ENCODE peak calls at places on chromosome 6, in nine cellular contexts. One of them, this sample, is unnamed. For H3K27me3 and H3K36me3, the result is how much of the 10 kb centered on the place peaks cover.

GRCh38 chr6:43831211-43831610 is 61.2 kb downstream of the VEGFA start:
- DNase-seq in Peyer's patch: no peak
- DNase-seq in H1: no peak
- DNase-seq in bronchial epithelial cell: peak
- DNase-seq in cardiac muscle cell: no peak
- DNase-seq in heart right ventricle: no peak
- DNase-seq in CD8-positive, alpha-beta T cell: no peak
- DNase-seq in thoracic aorta: no peak
- DNase-seq in HCT116: no peak
- DNase-seq in this sample: no peak

GRCh38 chr6:2101213-2101612 is 144.2 kb downstream of the GMDS start:
- DNase-seq in Peyer's patch: no peak
- DNase-seq in H1: no peak
- DNase-seq in bronchial epithelial cell: no peak
- DNase-seq in cardiac muscle cell: peak
- DNase-seq in heart right ventricle: no peak
- DNase-seq in CD8-positive, alpha-beta T cell: no peak
- DNase-seq in thoracic aorta: no peak
- DNase-seq in HCT116: no peak
- DNase-seq in this sample: no peak

GRCh38 chr6:30483677-30484279 is 5.5 kb upstream of the HLA-E start:
- DNase-seq in Peyer's patch: no peak
- DNase-seq in H1: no peak
- DNase-seq in bronchial epithelial cell: peak
- DNase-seq in cardiac muscle cell: peak
- DNase-seq in heart right ventricle: peak
- DNase-seq in CD8-positive, alpha-beta T cell: peak
- DNase-seq in thoracic aorta: no peak
- DNase-seq in HCT116: peak
- DNase-seq in this sample: no peak

GRCh38 chr6:14035448-14035847 is 82.1 kb upstream of the CD83 start:
- DNase-seq in Peyer's patch: no peak
- DNase-seq in H1: no peak
- DNase-seq in bronchial epithelial cell: peak
- DNase-seq in cardiac muscle cell: peak
- DNase-seq in heart right ventricle: no peak
- DNase-seq in CD8-positive, alpha-beta T cell: no peak
- DNase-seq in thoracic aorta: no peak
- DNase-seq in HCT116: no peak
- DNase-seq in this sample: peak

GRCh38 chr6:126873791-126874190 is 244.7 kb upstream of the RSPO3 start:
- DNase-seq in Peyer's patch: no peak
- DNase-seq in H1: no peak
- DNase-seq in bronchial epithelial cell: no peak
- DNase-seq in cardiac muscle cell: no peak
- DNase-seq in heart right ventricle: no peak
- DNase-seq in CD8-positive, alpha-beta T cell: no peak
- DNase-seq in thoracic aorta: no peak
- DNase-seq in HCT116: no peak
- DNase-seq in this sample: no peak

GRCh38 chr6:56897789-56898509 is 57.0 kb upstream of the BEND6 start:
- DNase-seq in Peyer's patch: no peak
- DNase-seq in H1: no peak
- DNase-seq in bronchial epithelial cell: no peak
- DNase-seq in cardiac muscle cell: no peak
- DNase-seq in heart right ventricle: no peak
- DNase-seq in CD8-positive, alpha-beta T cell: no peak
- DNase-seq in thoracic aorta: no peak
- DNase-seq in HCT116: no peak
- DNase-seq in this sample: no peak

GRCh38 chr6:29696147-29697129 is 15.5 kb upstream of the ZFP57 start:
- DNase-seq in Peyer's patch: no peak
- DNase-seq in H1: peak
- DNase-seq in bronchial epithelial cell: peak
- DNase-seq in cardiac muscle cell: peak
- DNase-seq in heart right ventricle: no peak
- DNase-seq in CD8-positive, alpha-beta T cell: no peak
- DNase-seq in thoracic aorta: no peak
- DNase-seq in HCT116: no peak
- DNase-seq in this sample: peak

GRCh38 chr6:12516070-12516469 is 200.5 kb upstream of the PHACTR1 start:
- DNase-seq in Peyer's patch: no peak
- DNase-seq in H1: no peak
- DNase-seq in bronchial epithelial cell: no peak
- DNase-seq in cardiac muscle cell: peak
- DNase-seq in heart right ventricle: peak
- DNase-seq in CD8-positive, alpha-beta T cell: no peak
- DNase-seq in thoracic aorta: no peak
- DNase-seq in HCT116: no peak
- DNase-seq in this sample: no peak

GRCh38 chr6:23329091-23329490 is 759.7 kb downstream of the HDGFL1 start:
- DNase-seq in Peyer's patch: no peak
- DNase-seq in H1: no peak
- DNase-seq in bronchial epithelial cell: no peak
- DNase-seq in cardiac muscle cell: no peak
- DNase-seq in heart right ventricle: no peak
- DNase-seq in CD8-positive, alpha-beta T cell: no peak
- DNase-seq in thoracic aorta: no peak
- DNase-seq in HCT116: no peak
- DNase-seq in this sample: no peak

GRCh38 chr6:28758046-28758817 is 165.6 kb downstream of the TRIM27 start:
- DNase-seq in Peyer's patch: no peak
- DNase-seq in H1: peak
- DNase-seq in bronchial epithelial cell: peak
- DNase-seq in cardiac muscle cell: peak
- DNase-seq in heart right ventricle: no peak
- DNase-seq in CD8-positive, alpha-beta T cell: no peak
- DNase-seq in thoracic aorta: no peak
- DNase-seq in HCT116: peak
- DNase-seq in this sample: peak

GRCh38 chr6:170135041-170135440 is 155.8 kb downstream of the DLL1 start:
- DNase-seq in Peyer's patch: no peak
- DNase-seq in H1: no peak
- DNase-seq in bronchial epithelial cell: no peak
- DNase-seq in cardiac muscle cell: no peak
- DNase-seq in heart right ventricle: no peak
- DNase-seq in CD8-positive, alpha-beta T cell: no peak
- DNase-seq in thoracic aorta: no peak
- DNase-seq in HCT116: no peak
- DNase-seq in this sample: peak

GRCh38 chr6:54586251-54586650 is 260.3 kb upstream of the FAM83B start:
- DNase-seq in Peyer's patch: no peak
- DNase-seq in H1: no peak
- DNase-seq in bronchial epithelial cell: peak
- DNase-seq in cardiac muscle cell: peak
- DNase-seq in heart right ventricle: no peak
- DNase-seq in CD8-positive, alpha-beta T cell: no peak
- DNase-seq in thoracic aorta: no peak
- DNase-seq in HCT116: no peak
- DNase-seq in this sample: no peak

GRCh38 chr6:36649086-36649485 is 29.4 kb upstream of the CDKN1A start:
- DNase-seq in Peyer's patch: no peak
- DNase-seq in H1: no peak
- DNase-seq in bronchial epithelial cell: no peak
- DNase-seq in cardiac muscle cell: no peak
- DNase-seq in heart right ventricle: no peak
- DNase-seq in CD8-positive, alpha-beta T cell: no peak
- DNase-seq in thoracic aorta: no peak
- DNase-seq in HCT116: no peak
- DNase-seq in this sample: no peak

GRCh38 chr6:36642913-36643817 is 35.3 kb upstream of the CDKN1A start:
- DNase-seq in Peyer's patch: peak
- DNase-seq in H1: no peak
- DNase-seq in bronchial epithelial cell: peak
- DNase-seq in cardiac muscle cell: peak
- DNase-seq in heart right ventricle: peak
- DNase-seq in CD8-positive, alpha-beta T cell: no peak
- DNase-seq in thoracic aorta: peak
- DNase-seq in HCT116: no peak
- DNase-seq in this sample: no peak

GRCh38 chr6:36641543-36641942 is 37.0 kb upstream of the CDKN1A start:
- DNase-seq in Peyer's patch: no peak
- DNase-seq in H1: no peak
- DNase-seq in bronchial epithelial cell: no peak
- DNase-seq in cardiac muscle cell: no peak
- DNase-seq in heart right ventricle: no peak
- DNase-seq in CD8-positive, alpha-beta T cell: no peak
- DNase-seq in thoracic aorta: no peak
- DNase-seq in HCT116: no peak
- DNase-seq in this sample: no peak

GRCh38 chr6:36639171-36639808 is 39.2 kb upstream of the CDKN1A start:
- DNase-seq in Peyer's patch: no peak
- DNase-seq in H1: no peak
- DNase-seq in bronchial epithelial cell: no peak
- DNase-seq in cardiac muscle cell: peak
- DNase-seq in heart right ventricle: no peak
- DNase-seq in CD8-positive, alpha-beta T cell: peak
- DNase-seq in thoracic aorta: no peak
- DNase-seq in HCT116: no peak
- DNase-seq in this sample: no peak

GRCh38 chr6:36643967-36644366 is 34.5 kb upstream of the CDKN1A start:
- DNase-seq in Peyer's patch: no peak
- DNase-seq in H1: no peak
- DNase-seq in bronchial epithelial cell: no peak
- DNase-seq in cardiac muscle cell: no peak
- DNase-seq in heart right ventricle: no peak
- DNase-seq in CD8-positive, alpha-beta T cell: no peak
- DNase-seq in thoracic aorta: no peak
- DNase-seq in HCT116: no peak
- DNase-seq in this sample: no peak
- H3K27me3 ChIP-seq in Peyer's patch: under half
- H3K27me3 ChIP-seq in H1: under half
- H3K27me3 ChIP-seq in bronchial epithelial cell: under half
- H3K27me3 ChIP-seq in cardiac muscle cell: under half
- H3K27me3 ChIP-seq in heart right ventricle: under half
- H3K27me3 ChIP-seq in CD8-positive, alpha-beta T cell: under half
- H3K27me3 ChIP-seq in thoracic aorta: under half
- H3K27me3 ChIP-seq in HCT116: under half
- H3K27me3 ChIP-seq in this sample: under half

DNA sequence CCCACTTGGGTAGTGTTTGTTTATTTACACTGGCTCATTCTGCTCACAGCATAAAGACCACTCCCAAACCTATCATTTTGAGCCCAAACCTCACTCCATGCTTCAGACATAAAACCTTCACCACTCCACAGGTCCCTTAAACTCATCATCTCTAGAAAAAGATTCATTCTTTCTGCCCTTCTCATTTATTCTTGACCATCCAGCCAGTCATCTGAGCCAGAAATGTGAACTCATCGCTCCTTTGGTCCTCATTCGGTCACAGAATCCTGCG is 12.4 kb downstream of the TPMT start:
- DNase-seq in Peyer's patch: no peak
- DNase-seq in H1: no peak
- DNase-seq in bronchial epithelial cell: no peak
- DNase-seq in cardiac muscle cell: no peak
- DNase-seq in heart right ventricle: no peak
- DNase-seq in CD8-positive, alpha-beta T cell: no peak
- DNase-seq in thoracic aorta: no peak
- DNase-seq in HCT116: no peak
- DNase-seq in this sample: no peak
- H3K36me3 ChIP-seq in Peyer's patch: under half
- H3K36me3 ChIP-seq in H1: under half
- H3K36me3 ChIP-seq in bronchial epithelial cell: under half
- H3K36me3 ChIP-seq in cardiac muscle cell: under half
- H3K36me3 ChIP-seq in heart right ventricle: under half
- H3K36me3 ChIP-seq in CD8-positive, alpha-beta T cell: under half
- H3K36me3 ChIP-seq in thoracic aorta: under half
- H3K36me3 ChIP-seq in HCT116: under half
- H3K36me3 ChIP-seq in this sample: half or more

GRCh38 chr6:208973-209372 is 83.3 kb upstream of the DUSP22 start:
- DNase-seq in Peyer's patch: no peak
- DNase-seq in H1: no peak
- DNase-seq in bronchial epithelial cell: no peak
- DNase-seq in cardiac muscle cell: no peak
- DNase-seq in heart right ventricle: no peak
- DNase-seq in CD8-positive, alpha-beta T cell: no peak
- DNase-seq in thoracic aorta: no peak
- DNase-seq in HCT116: no peak
- DNase-seq in this sample: no peak

GRCh38 chr6:209432-210103 is 82.7 kb upstream of the DUSP22 start:
- DNase-seq in Peyer's patch: peak
- DNase-seq in H1: no peak
- DNase-seq in bronchial epithelial cell: no peak
- DNase-seq in cardiac muscle cell: no peak
- DNase-seq in heart right ventricle: no peak
- DNase-seq in CD8-positive, alpha-beta T cell: no peak
- DNase-seq in thoracic aorta: no peak
- DNase-seq in HCT116: no peak
- DNase-seq in this sample: no peak

GRCh38 chr6:210104-210456 is 82.2 kb upstream of the DUSP22 start:
- DNase-seq in Peyer's patch: no peak
- DNase-seq in H1: no peak
- DNase-seq in bronchial epithelial cell: no peak
- DNase-seq in cardiac muscle cell: no peak
- DNase-seq in heart right ventricle: no peak
- DNase-seq in CD8-positive, alpha-beta T cell: no peak
- DNase-seq in thoracic aorta: no peak
- DNase-seq in HCT116: no peak
- DNase-seq in this sample: no peak

GRCh38 chr6:206264-206663 is 86.0 kb upstream of the DUSP22 start:
- DNase-seq in Peyer's patch: no peak
- DNase-seq in H1: no peak
- DNase-seq in bronchial epithelial cell: no peak
- DNase-seq in cardiac muscle cell: no peak
- DNase-seq in heart right ventricle: no peak
- DNase-seq in CD8-positive, alpha-beta T cell: no peak
- DNase-seq in thoracic aorta: no peak
- DNase-seq in HCT116: no peak
- DNase-seq in this sample: no peak

GRCh38 chr6:208379-208778 is 83.9 kb upstream of the DUSP22 start:
- DNase-seq in Peyer's patch: no peak
- DNase-seq in H1: no peak
- DNase-seq in bronchial epithelial cell: no peak
- DNase-seq in cardiac muscle cell: no peak
- DNase-seq in heart right ventricle: no peak
- DNase-seq in CD8-positive, alpha-beta T cell: no peak
- DNase-seq in thoracic aorta: no peak
- DNase-seq in HCT116: no peak
- DNase-seq in this sample: no peak
- H3K27me3 ChIP-seq in Peyer's patch: under half
- H3K27me3 ChIP-seq in H1: under half
- H3K27me3 ChIP-seq in bronchial epithelial cell: under half
- H3K27me3 ChIP-seq in cardiac muscle cell: under half
- H3K27me3 ChIP-seq in heart right ventricle: under half
- H3K27me3 ChIP-seq in CD8-positive, alpha-beta T cell: under half
- H3K27me3 ChIP-seq in thoracic aorta: under half
- H3K27me3 ChIP-seq in HCT116: under half
- H3K27me3 ChIP-seq in this sample: under half

DNA sequence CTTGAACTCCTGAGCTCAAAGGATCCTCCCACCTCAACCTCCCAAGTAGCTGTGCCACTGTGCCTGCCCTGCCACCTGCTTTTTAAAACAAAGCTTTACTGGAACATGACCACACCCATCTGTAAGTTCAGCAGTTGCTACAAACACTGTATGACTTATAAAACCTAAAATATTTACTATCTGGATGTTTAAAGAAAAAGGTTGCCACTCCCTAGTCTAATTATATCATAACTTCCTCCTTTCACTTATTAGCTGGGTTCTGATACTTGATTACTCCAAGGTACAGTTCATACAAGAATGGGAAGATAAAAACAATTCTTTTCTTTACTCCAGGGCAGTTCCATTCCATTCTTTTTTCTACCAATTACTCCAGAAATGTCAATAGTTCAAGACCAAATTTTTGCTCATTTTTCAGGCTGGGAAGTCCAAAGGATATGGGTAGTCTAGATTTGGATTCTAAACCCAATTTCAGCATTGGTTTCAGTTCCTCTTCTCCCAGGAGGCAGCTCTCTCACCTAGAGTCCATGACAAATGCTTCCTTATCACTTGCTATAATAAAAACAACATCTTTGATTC is 63.1 kb downstream of the SEC63 start:
- DNase-seq in Peyer's patch: peak
- DNase-seq in H1: no peak
- DNase-seq in bronchial epithelial cell: peak
- DNase-seq in cardiac muscle cell: no peak
- DNase-seq in heart right ventricle: no peak
- DNase-seq in CD8-positive, alpha-beta T cell: no peak
- DNase-seq in thoracic aorta: no peak
- DNase-seq in HCT116: no peak
- DNase-seq in this sample: no peak
- H3K36me3 ChIP-seq in Peyer's patch: under half
- H3K36me3 ChIP-seq in H1: half or more
- H3K36me3 ChIP-seq in bronchial epithelial cell: under half
- H3K36me3 ChIP-seq in cardiac muscle cell: half or more
- H3K36me3 ChIP-seq in heart right ventricle: under half
- H3K36me3 ChIP-seq in CD8-positive, alpha-beta T cell: under half
- H3K36me3 ChIP-seq in thoracic aorta: half or more
- H3K36me3 ChIP-seq in HCT116: under half
- H3K36me3 ChIP-seq in this sample: half or more

This sample was measured in endodermal cell.